ENCODE peak calls at places on chromosomes 16 and 17, in seven cellular contexts. One of them, this sample, is unnamed.

GRCh38 chr17:78682363-78682762 is 99.7 kb downstream of the CYTH1 start:
- DNase-seq in esophagus muscularis mucosa: no peak
- DNase-seq in PC-9: no peak
- DNase-seq in esophagus squamous epithelium: no peak
- DNase-seq in WERI-Rb-1: no peak
- DNase-seq in heart right ventricle: no peak
- DNase-seq in uterus: no peak
- DNase-seq in this sample: no peak

GRCh38 chr17:50352072-50352692 is 6.3 kb downstream of the XYLT2 start:
- DNase-seq in heart right ventricle: no peak
- DNase-seq in esophagus squamous epithelium: no peak
- DNase-seq in esophagus muscularis mucosa: no peak
- DNase-seq in WERI-Rb-1: no peak
- DNase-seq in uterus: no peak
- DNase-seq in PC-9: no peak
- DNase-seq in this sample: no peak

GRCh38 chr17:75516619-75517276 is 420 bp downstream of the TSEN54 start:
- DNase-seq in WERI-Rb-1: peak
- DNase-seq in heart right ventricle: peak
- DNase-seq in PC-9: no peak
- DNase-seq in esophagus muscularis mucosa: no peak
- DNase-seq in esophagus squamous epithelium: no peak
- DNase-seq in uterus: peak
- DNase-seq in this sample: no peak

GRCh38 chr16:86994651-86995171 is 322.5 kb downstream of the C16orf95 start:
- DNase-seq in esophagus muscularis mucosa: no peak
- DNase-seq in esophagus squamous epithelium: no peak
- DNase-seq in PC-9: no peak
- DNase-seq in WERI-Rb-1: peak
- DNase-seq in heart right ventricle: no peak
- DNase-seq in uterus: no peak
- DNase-seq in this sample: no peak

GRCh38 chr16:28042856-28043255 is 20.7 kb downstream of the GSG1L start:
- DNase-seq in esophagus squamous epithelium: no peak
- DNase-seq in esophagus muscularis mucosa: no peak
- DNase-seq in WERI-Rb-1: no peak
- DNase-seq in heart right ventricle: no peak
- DNase-seq in uterus: no peak
- DNase-seq in PC-9: no peak
- DNase-seq in this sample: no peak

GRCh38 chr16:72848759-72849664 is 198.9 kb downstream of the ZFHX3 start:
- DNase-seq in uterus: peak
- DNase-seq in esophagus squamous epithelium: no peak
- DNase-seq in WERI-Rb-1: no peak
- DNase-seq in PC-9: peak
- DNase-seq in heart right ventricle: peak
- DNase-seq in esophagus muscularis mucosa: peak
- DNase-seq in this sample: peak

GRCh38 chr16:56475226-56475625 is 23.9 kb downstream of the OGFOD1 start:
- DNase-seq in esophagus squamous epithelium: no peak
- DNase-seq in uterus: no peak
- DNase-seq in WERI-Rb-1: peak
- DNase-seq in PC-9: no peak
- DNase-seq in esophagus muscularis mucosa: no peak
- DNase-seq in heart right ventricle: no peak
- DNase-seq in this sample: no peak

GRCh38 chr17:41404024-41404651 is 6.7 kb upstream of the KRT31 start:
- DNase-seq in PC-9: peak
- DNase-seq in uterus: peak
- DNase-seq in esophagus muscularis mucosa: no peak
- DNase-seq in esophagus squamous epithelium: no peak
- DNase-seq in WERI-Rb-1: no peak
- DNase-seq in heart right ventricle: no peak
- DNase-seq in this sample: no peak

GRCh38 chr17:81223758-81224122 is 975 bp upstream of the CEP131 start:
- DNase-seq in heart right ventricle: no peak
- DNase-seq in uterus: no peak
- DNase-seq in PC-9: no peak
- DNase-seq in esophagus muscularis mucosa: no peak
- DNase-seq in WERI-Rb-1: no peak
- DNase-seq in esophagus squamous epithelium: no peak
- DNase-seq in this sample: no peak

GRCh38 chr17:75536401-75536800 is 10.9 kb downstream of the LLGL2 start:
- DNase-seq in esophagus squamous epithelium: no peak
- DNase-seq in uterus: no peak
- DNase-seq in esophagus muscularis mucosa: no peak
- DNase-seq in PC-9: no peak
- DNase-seq in WERI-Rb-1: peak
- DNase-seq in heart right ventricle: no peak
- DNase-seq in this sample: no peak

GRCh38 chr16:81431554-81432353 is 12.9 kb upstream of the CMIP start:
- DNase-seq in PC-9: no peak
- DNase-seq in esophagus squamous epithelium: no peak
- DNase-seq in heart right ventricle: no peak
- DNase-seq in esophagus muscularis mucosa: peak
- DNase-seq in uterus: no peak
- DNase-seq in WERI-Rb-1: no peak
- DNase-seq in this sample: no peak

GRCh38 chr17:74520790-74521480 is 10.3 kb downstream of the CD300LB start:
- DNase-seq in heart right ventricle: no peak
- DNase-seq in uterus: no peak
- DNase-seq in esophagus squamous epithelium: no peak
- DNase-seq in WERI-Rb-1: no peak
- DNase-seq in esophagus muscularis mucosa: peak
- DNase-seq in PC-9: no peak
- DNase-seq in this sample: no peak

GRCh38 chr17:38896373-38896954 is 26.6 kb downstream of the LASP1 start:
- DNase-seq in esophagus squamous epithelium: no peak
- DNase-seq in WERI-Rb-1: peak
- DNase-seq in PC-9: no peak
- DNase-seq in uterus: no peak
- DNase-seq in esophagus muscularis mucosa: no peak
- DNase-seq in heart right ventricle: peak
- DNase-seq in this sample: no peak

GRCh38 chr17:45440161-45440859 is 7.6 kb upstream of the ARHGAP27 start:
- DNase-seq in esophagus muscularis mucosa: no peak
- DNase-seq in uterus: no peak
- DNase-seq in heart right ventricle: no peak
- DNase-seq in PC-9: peak
- DNase-seq in esophagus squamous epithelium: no peak
- DNase-seq in WERI-Rb-1: no peak
- DNase-seq in this sample: no peak

GRCh38 chr17:57895382-57896060 is 45.7 kb upstream of the MRPS23 start:
- DNase-seq in PC-9: no peak
- DNase-seq in esophagus squamous epithelium: no peak
- DNase-seq in heart right ventricle: peak
- DNase-seq in esophagus muscularis mucosa: no peak
- DNase-seq in WERI-Rb-1: no peak
- DNase-seq in uterus: peak
- DNase-seq in this sample: no peak

GRCh38 chr17:37847102-37847501 is 77.1 kb upstream of the TBC1D3K start:
- DNase-seq in uterus: no peak
- DNase-seq in WERI-Rb-1: no peak
- DNase-seq in esophagus squamous epithelium: no peak
- DNase-seq in heart right ventricle: no peak
- DNase-seq in PC-9: no peak
- DNase-seq in esophagus muscularis mucosa: no peak
- DNase-seq in this sample: no peak

GRCh38 chr16:85306071-85306792 is 194.0 kb upstream of the CIBAR2 start:
- DNase-seq in uterus: peak
- DNase-seq in esophagus squamous epithelium: peak
- DNase-seq in esophagus muscularis mucosa: peak
- DNase-seq in WERI-Rb-1: peak
- DNase-seq in PC-9: peak
- DNase-seq in heart right ventricle: peak
- DNase-seq in this sample: no peak

GRCh38 chr16:68235882-68236803 is at the start of gene ESRP2:
- DNase-seq in esophagus muscularis mucosa: no peak
- DNase-seq in esophagus squamous epithelium: no peak
- DNase-seq in PC-9: peak
- DNase-seq in WERI-Rb-1: no peak
- DNase-seq in heart right ventricle: no peak
- DNase-seq in uterus: no peak
- DNase-seq in this sample: no peak

GRCh38 chr16:16019488-16019887 is 70.1 kb downstream of the ABCC1 start:
- DNase-seq in esophagus muscularis mucosa: no peak
- DNase-seq in heart right ventricle: no peak
- DNase-seq in uterus: no peak
- DNase-seq in esophagus squamous epithelium: no peak
- DNase-seq in PC-9: peak
- DNase-seq in WERI-Rb-1: no peak
- DNase-seq in this sample: no peak

GRCh38 chr17:78144146-78144719 is 2.0 kb upstream of the C17orf99 start:
- DNase-seq in heart right ventricle: peak
- DNase-seq in WERI-Rb-1: no peak
- DNase-seq in PC-9: peak
- DNase-seq in uterus: peak
- DNase-seq in esophagus squamous epithelium: no peak
- DNase-seq in esophagus muscularis mucosa: no peak
- DNase-seq in this sample: no peak

GRCh38 chr16:85152414-85153030 is 40.2 kb upstream of the CIBAR2 start:
- DNase-seq in esophagus squamous epithelium: no peak
- DNase-seq in esophagus muscularis mucosa: no peak
- DNase-seq in heart right ventricle: peak
- DNase-seq in WERI-Rb-1: peak
- DNase-seq in PC-9: no peak
- DNase-seq in uterus: no peak
- DNase-seq in this sample: no peak

GRCh38 chr16:58020628-58021521 is 4.7 kb upstream of the MMP15 start:
- DNase-seq in WERI-Rb-1: peak
- DNase-seq in esophagus muscularis mucosa: no peak
- DNase-seq in PC-9: peak
- DNase-seq in heart right ventricle: peak
- DNase-seq in esophagus squamous epithelium: no peak
- DNase-seq in uterus: peak
- DNase-seq in this sample: peak

GRCh38 chr17:28846231-28846630 is 3.6 kb upstream of the FAM222B start:
- DNase-seq in uterus: no peak
- DNase-seq in PC-9: peak
- DNase-seq in WERI-Rb-1: no peak
- DNase-seq in esophagus squamous epithelium: no peak
- DNase-seq in esophagus muscularis mucosa: no peak
- DNase-seq in heart right ventricle: no peak
- DNase-seq in this sample: no peak

GRCh38 chr17:7857724-7858486 is at the start of gene CYB5D1:
- DNase-seq in PC-9: peak
- DNase-seq in uterus: peak
- DNase-seq in heart right ventricle: peak
- DNase-seq in esophagus squamous epithelium: peak
- DNase-seq in esophagus muscularis mucosa: peak
- DNase-seq in WERI-Rb-1: peak
- DNase-seq in this sample: peak

GRCh38 chr17:7856840-7857723 is at the start of gene NAA38:
- DNase-seq in WERI-Rb-1: peak
- DNase-seq in heart right ventricle: peak
- DNase-seq in uterus: peak
- DNase-seq in PC-9: peak
- DNase-seq in esophagus muscularis mucosa: peak
- DNase-seq in esophagus squamous epithelium: peak
- DNase-seq in this sample: peak

GRCh38 chr17:7859028-7859427 is 1.2 kb downstream of the CYB5D1 start:
- DNase-seq in esophagus muscularis mucosa: no peak
- DNase-seq in PC-9: no peak
- DNase-seq in esophagus squamous epithelium: no peak
- DNase-seq in uterus: no peak
- DNase-seq in WERI-Rb-1: no peak
- DNase-seq in heart right ventricle: no peak
- DNase-seq in this sample: no peak

GRCh38 chr17:7856081-7856791 is 1.1 kb downstream of the NAA38 start:
- DNase-seq in uterus: peak
- DNase-seq in heart right ventricle: peak
- DNase-seq in WERI-Rb-1: no peak
- DNase-seq in PC-9: no peak
- DNase-seq in esophagus muscularis mucosa: no peak
- DNase-seq in esophagus squamous epithelium: no peak
- DNase-seq in this sample: no peak

DNA sequence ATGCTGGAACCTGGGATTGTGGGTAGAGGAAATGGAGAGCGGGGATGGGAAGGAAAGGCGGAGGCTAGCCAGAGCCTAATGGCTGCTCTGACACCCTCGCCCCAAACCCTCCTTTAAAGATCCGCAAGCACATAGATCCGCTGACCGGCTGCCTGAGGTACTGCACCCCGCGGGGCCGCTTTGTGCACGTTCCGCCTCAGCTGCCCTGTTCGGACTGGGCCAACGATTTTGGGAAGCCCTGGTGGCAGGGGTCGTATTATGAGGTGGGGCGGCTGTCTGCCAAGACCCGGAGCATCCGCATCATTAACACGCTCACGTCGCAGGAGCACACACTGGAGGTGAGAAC is 657 bp downstream of the CYB5D1 start:
- DNase-seq in uterus: peak
- DNase-seq in WERI-Rb-1: peak
- DNase-seq in esophagus squamous epithelium: no peak
- DNase-seq in PC-9: peak
- DNase-seq in heart right ventricle: peak
- DNase-seq in esophagus muscularis mucosa: no peak
- DNase-seq in this sample: no peak
- H3K27ac ChIP-seq in uterus: peak
- H3K27ac ChIP-seq in WERI-Rb-1: peak
- H3K27ac ChIP-seq in esophagus squamous epithelium: peak
- H3K27ac ChIP-seq in PC-9: peak
- H3K27ac ChIP-seq in heart right ventricle: peak
- H3K27ac ChIP-seq in esophagus muscularis mucosa: peak
- H3K27ac ChIP-seq in this sample: peak

DNA sequence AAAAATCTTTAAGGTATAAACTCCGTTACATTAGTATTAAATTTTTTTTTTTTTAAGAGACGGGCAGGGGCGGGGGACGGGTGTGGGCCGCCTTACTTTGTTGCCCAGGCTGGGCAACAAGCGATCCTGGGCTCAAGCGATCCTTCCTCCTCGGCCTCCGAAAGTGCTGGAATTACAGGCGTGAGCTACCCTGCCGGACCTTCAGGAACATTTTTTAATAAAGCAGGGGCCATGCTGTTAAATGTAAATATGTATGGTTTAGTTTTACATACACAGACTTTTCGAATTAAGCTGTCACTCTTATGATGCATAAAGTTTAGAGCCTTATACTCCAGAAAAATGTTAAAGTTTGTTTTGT is 2.4 kb downstream of the PPM1D start:
- DNase-seq in esophagus muscularis mucosa: no peak
- DNase-seq in uterus: no peak
- DNase-seq in heart right ventricle: no peak
- DNase-seq in PC-9: peak
- DNase-seq in WERI-Rb-1: no peak
- DNase-seq in esophagus squamous epithelium: no peak
- DNase-seq in this sample: no peak
- H3K27ac ChIP-seq in esophagus muscularis mucosa: peak
- H3K27ac ChIP-seq in uterus: peak
- H3K27ac ChIP-seq in heart right ventricle: peak
- H3K27ac ChIP-seq in PC-9: peak
- H3K27ac ChIP-seq in WERI-Rb-1: no peak
- H3K27ac ChIP-seq in esophagus squamous epithelium: no peak
- H3K27ac ChIP-seq in this sample: no peak

GRCh38 chr16:4879049-4879448 is 31.8 kb downstream of the UBN1 start:
- DNase-seq in uterus: no peak
- DNase-seq in esophagus squamous epithelium: no peak
- DNase-seq in esophagus muscularis mucosa: no peak
- DNase-seq in heart right ventricle: no peak
- DNase-seq in WERI-Rb-1: no peak
- DNase-seq in PC-9: no peak
- DNase-seq in this sample: no peak
- H3K27ac ChIP-seq in uterus: no peak
- H3K27ac ChIP-seq in esophagus squamous epithelium: no peak
- H3K27ac ChIP-seq in esophagus muscularis mucosa: no peak
- H3K27ac ChIP-seq in heart right ventricle: no peak
- H3K27ac ChIP-seq in WERI-Rb-1: no peak
- H3K27ac ChIP-seq in PC-9: no peak
- H3K27ac ChIP-seq in this sample: no peak

GRCh38 chr16:70726869-70727494 is 41.1 kb upstream of the MTSS2 start:
- DNase-seq in WERI-Rb-1: no peak
- DNase-seq in uterus: peak
- DNase-seq in heart right ventricle: peak
- DNase-seq in PC-9: no peak
- DNase-seq in esophagus squamous epithelium: no peak
- DNase-seq in esophagus muscularis mucosa: no peak
- DNase-seq in this sample: no peak
- H3K27ac ChIP-seq in WERI-Rb-1: no peak
- H3K27ac ChIP-seq in uterus: peak
- H3K27ac ChIP-seq in heart right ventricle: peak
- H3K27ac ChIP-seq in PC-9: no peak
- H3K27ac ChIP-seq in esophagus squamous epithelium: peak
- H3K27ac ChIP-seq in esophagus muscularis mucosa: peak
- H3K27ac ChIP-seq in this sample: peak